ENCODE peak calls at places on chromosomes 3 and 15, in five cellular contexts. A, X, M, N and K are unnamed samples.

GRCh38 chr15:62326460-62327011 is 161.5 kb upstream of the C2CD4B start:
- DNase-seq in A (no peak), X (no peak), M (no peak), N (no peak), K (no peak)

GRCh38 chr15:46502668-46503067 is 867.8 kb downstream of the SQOR start:
- DNase-seq in A (peak; percentile 10), X (peak; percentile 2), M (no peak), N (no peak), K (no peak)

GRCh38 chr3:32186097-32186496 is 52.4 kb upstream of the CMTM8 start:
- DNase-seq in A (no peak), X (no peak), M (no peak), N (no peak), K (no peak)

GRCh38 chr3:121975702-121976302 is 46.2 kb downstream of the ILDR1 start:
- DNase-seq in A (no peak), X (peak; percentile 18), M (no peak), N (no peak), K (no peak)

GRCh38 chr3:57837686-57838085 is 81.6 kb downstream of the SLMAP start:
- DNase-seq in A (no peak), X (no peak), M (no peak), N (no peak), K (no peak)

GRCh38 chr3:58019343-58019742 is 11.1 kb downstream of the FLNB start:
- DNase-seq in A (no peak), X (no peak), M (no peak), N (no peak), K (no peak)

GRCh38 chr3:47512416-47513124 is 942 bp downstream of the ELP6 start:
- DNase-seq in A (peak; percentile 20), X (peak; percentile 56), M (no peak), N (no peak), K (peak; percentile 57)

GRCh38 chr3:153192327-153192726 is 30.3 kb downstream of the RAP2B start:
- DNase-seq in A (no peak), X (no peak), M (no peak), N (no peak), K (no peak)

GRCh38 chr15:95024388-95024787 is 793.0 kb downstream of the MCTP2 start:
- DNase-seq in A (no peak), X (peak; percentile 46), M (peak; percentile 20), N (no peak), K (no peak)

GRCh38 chr15:81288040-81288439 is 35.9 kb downstream of the STARD5 start:
- DNase-seq in A (no peak), X (no peak), M (no peak), N (no peak), K (no peak)

GRCh38 chr15:41862515-41863116 is 24.0 kb downstream of the PLA2G4B start:
- DNase-seq in A (no peak), X (no peak), M (no peak), N (no peak), K (no peak)

GRCh38 chr3:14253022-14253761 is 74.6 kb downstream of the LSM3 start:
- DNase-seq in A (no peak), X (no peak), M (no peak), N (no peak), K (no peak)

GRCh38 chr3:107523361-107524213 is 825 bp downstream of the BBX start:
- DNase-seq in A (peak; percentile 52), X (peak; percentile 69), M (peak; percentile 33), N (peak; percentile 49), K (peak; percentile 57)

GRCh38 chr15:95208988-95209387 is 977.6 kb downstream of the MCTP2 start:
- DNase-seq in A (peak; percentile 77), X (peak; percentile 27), M (no peak), N (no peak), K (no peak)

GRCh38 chr3:64023187-64023860 is at the start of gene PSMD6:
- DNase-seq in A (peak; percentile 84), X (peak; percentile 91), M (peak; percentile 91), N (peak; percentile 89), K (peak; percentile 95)

GRCh38 chr3:120850326-120851295 is 57.4 kb upstream of the STXBP5L start:
- DNase-seq in A (no peak), X (no peak), M (no peak), N (no peak), K (no peak)

GRCh38 chr3:129618901-129619671 is 12.6 kb upstream of the PLXND1 start:
- DNase-seq in A (no peak), X (peak; percentile 72), M (no peak), N (peak; percentile 33), K (peak; percentile 31)

GRCh38 chr15:48064435-48064834 is 56.4 kb upstream of the SLC24A5 start:
- DNase-seq in A (no peak), X (no peak), M (no peak), N (no peak), K (no peak)

GRCh38 chr3:194133661-194134230 is 2.2 kb upstream of the HES1 start:
- DNase-seq in A (no peak), X (peak; percentile 76), M (no peak), N (peak; percentile 75), K (peak; percentile 75)

GRCh38 chr15:31551323-31551722 is 224.7 kb downstream of the KLF13 start:
- DNase-seq in A (no peak), X (no peak), M (no peak), N (no peak), K (no peak)

GRCh38 chr3:78003090-78003489 is 963.2 kb downstream of the ROBO2 start:
- DNase-seq in A (peak; percentile 76), X (no peak), M (no peak), N (no peak), K (no peak)

GRCh38 chr15:91117375-91117774 is 17.3 kb downstream of the SV2B start:
- DNase-seq in A (no peak), X (no peak), M (no peak), N (no peak), K (no peak)

GRCh38 chr3:141093971-141094401 is 42.8 kb downstream of the SPSB4 start:
- DNase-seq in A (no peak), X (no peak), M (no peak), N (peak; percentile 81), K (peak; percentile 68)

GRCh38 chr15:67940324-67940719 is 100.5 kb upstream of the RNU6-1 start:
- DNase-seq in A (no peak), X (no peak), M (no peak), N (no peak), K (no peak)

GRCh38 chr15:64740361-64741170 is 34.8 kb downstream of the RBPMS2 start:
- DNase-seq in A (peak; percentile 63), X (no peak), M (no peak), N (peak; percentile 83), K (peak; percentile 84)

GRCh38 chr3:15809313-15809712 is 11.5 kb upstream of the ANKRD28 start:
- DNase-seq in A (no peak), X (peak; percentile 23), M (no peak), N (no peak), K (no peak)

GRCh38 chr3:59970796-59971195 is 921.0 kb upstream of the CFAP20DC start:
- DNase-seq in A (no peak), X (no peak), M (no peak), N (no peak), K (no peak)

GRCh38 chr3:87733671-87734367 is 325.0 kb downstream of the CGGBP1 start:
- DNase-seq in A (no peak), X (no peak), M (no peak), N (no peak), K (no peak)

GRCh38 chr15:88834211-88834812 is 31.1 kb downstream of the ACAN start:
- DNase-seq in A (peak; percentile 63), X (peak; percentile 20), M (peak; percentile 52), N (peak; percentile 40), K (peak; percentile 83)

GRCh38 chr15:34628577-34629152 is 45.2 kb upstream of the GOLGA8B start:
- DNase-seq in A (no peak), X (peak; percentile 70), M (no peak), N (no peak), K (no peak)

GRCh38 chr15:101022306-101022705 is 103.1 kb downstream of the LRRK1 start:
- DNase-seq in A (no peak), X (no peak), M (no peak), N (no peak), K (no peak)

GRCh38 chr3:131526801-131527347 is 24.1 kb upstream of the MRPL3 start:
- DNase-seq in A (peak; percentile 74), X (peak; percentile 42), M (no peak), N (peak; percentile 38), K (peak; percentile 64)

GRCh38 chr3:10501664-10502052 is 3.7 kb downstream of the ATP2B2 start:
- DNase-seq in A (no peak), X (no peak), M (no peak), N (no peak), K (no peak)

GRCh38 chr3:35598804-35599203 is 40.5 kb upstream of the ARPP21 start:
- DNase-seq in A (no peak), X (no peak), M (no peak), N (no peak), K (no peak)

GRCh38 chr3:36192901-36193300 is 187.4 kb upstream of the STAC start:
- DNase-seq in A (no peak), X (no peak), M (no peak), N (no peak), K (no peak)

GRCh38 chr3:55571913-55572312 is 84.8 kb upstream of the WNT5A start:
- DNase-seq in A (no peak), X (no peak), M (no peak), N (peak; percentile 64), K (no peak)

GRCh38 chr3:65039754-65040210 is 352.0 kb upstream of the ADAMTS9 start:
- DNase-seq in A (peak; percentile 93), X (peak; percentile 59), M (no peak), N (no peak), K (no peak)